ENCODE peak calls at places on chromosome 7, in four cellular contexts. One of them, this sample, is unnamed.

GRCh38 chr7:2887816-2888215 is 43.7 kb upstream of the GNA12 start:
- DNase-seq in COR-L47: no peak
- DNase-seq in Peyer's patch: no peak
- DNase-seq in HFFc6: no peak
- DNase-seq in this sample: no peak

GRCh38 chr7:414681-415560 is 104.7 kb downstream of the PDGFA start:
- DNase-seq in COR-L47: no peak
- DNase-seq in Peyer's patch: no peak
- DNase-seq in HFFc6: no peak
- DNase-seq in this sample: no peak

GRCh38 chr7:149229526-149229925 is 9.9 kb upstream of the ZNF212 start:
- DNase-seq in COR-L47: peak; percentile 8
- DNase-seq in Peyer's patch: no peak
- DNase-seq in HFFc6: no peak
- DNase-seq in this sample: no peak

GRCh38 chr7:142347091-142347490 is 89.2 kb upstream of the PRSS58 start:
- DNase-seq in COR-L47: no peak
- DNase-seq in Peyer's patch: no peak
- DNase-seq in HFFc6: no peak
- DNase-seq in this sample: no peak

GRCh38 chr7:29946428-29947186 is 43.0 kb downstream of the SCRN1 start:
- DNase-seq in COR-L47: no peak
- DNase-seq in Peyer's patch: no peak
- DNase-seq in HFFc6: peak; percentile 11
- DNase-seq in this sample: no peak

GRCh38 chr7:44307301-44307900 is 18.0 kb downstream of the CAMK2B start:
- DNase-seq in COR-L47: peak; percentile 64
- DNase-seq in Peyer's patch: no peak
- DNase-seq in HFFc6: peak; percentile 46
- DNase-seq in this sample: no peak

GRCh38 chr7:93563584-93563983 is 10.9 kb downstream of the CALCR start:
- DNase-seq in COR-L47: no peak
- DNase-seq in Peyer's patch: no peak
- DNase-seq in HFFc6: no peak
- DNase-seq in this sample: no peak

GRCh38 chr7:140212100-140212881 is 35.5 kb upstream of the KDM7A start:
- DNase-seq in COR-L47: no peak
- DNase-seq in Peyer's patch: no peak
- DNase-seq in HFFc6: no peak
- DNase-seq in this sample: no peak

GRCh38 chr7:28151965-28152364 is 28.6 kb downstream of the JAZF1 start:
- DNase-seq in COR-L47: no peak
- DNase-seq in Peyer's patch: no peak
- DNase-seq in HFFc6: peak; percentile 65
- DNase-seq in this sample: no peak

This sample was measured in astrocyte of the cerebellum.